ENCODE peak calls at places on chromosomes 4 and X, in seven cellular contexts. U, R, T, X, W, V and E are unnamed samples.

GRCh38 chrX:131277543-131278115 is 11.5 kb downstream of the IGSF1 start:
- DNase-seq in U (no peak), R (peak; percentile 34), T (no peak), X (no peak), W (no peak), V (no peak), E (no peak)

GRCh38 chrX:39477438-39478120 is 620.2 kb downstream of the BCOR start:
- DNase-seq in U (no peak), R (peak; percentile 47), T (no peak), X (peak; percentile 9), W (no peak), V (peak; percentile 35), E (peak; percentile 53)

GRCh38 chr4:10762541-10762940 is 78.0 kb upstream of the CLNK start:
- DNase-seq in U (no peak), R (peak; percentile 47), T (no peak), X (peak; percentile 96), W (peak; percentile 62), V (no peak), E (peak; percentile 23)

GRCh38 chrX:114584434-114584943 is 603 bp downstream of the HTR2C start:
- DNase-seq in U (no peak), R (peak; percentile 79), T (no peak), X (no peak), W (no peak), V (no peak), E (peak; percentile 8)

GRCh38 chr4:120691106-120691505 is 231.4 kb downstream of the PRDM5 start:
- DNase-seq in U (no peak), R (no peak), T (no peak), X (no peak), W (no peak), V (no peak), E (no peak)

GRCh38 chr4:170008376-170008775 is 17.8 kb downstream of the MFAP3L start:
- DNase-seq in U (no peak), R (no peak), T (no peak), X (no peak), W (no peak), V (no peak), E (no peak)

GRCh38 chr4:170721812-170722373 is 632.1 kb upstream of the AADAT start:
- DNase-seq in U (no peak), R (no peak), T (no peak), X (no peak), W (no peak), V (no peak), E (no peak)

GRCh38 chr4:84051728-84052127 is 447.4 kb downstream of the NKX6-1 start:
- DNase-seq in U (no peak), R (peak; percentile 62), T (no peak), X (no peak), W (no peak), V (no peak), E (no peak)

GRCh38 chr4:115219862-115220261 is 106.4 kb upstream of the NDST4 start:
- DNase-seq in U (no peak), R (no peak), T (no peak), X (no peak), W (no peak), V (no peak), E (no peak)

GRCh38 chr4:16125571-16126445 is 42.0 kb upstream of the PROM1 start:
- DNase-seq in U (no peak), R (no peak), T (no peak), X (no peak), W (no peak), V (no peak), E (no peak)

GRCh38 chrX:69123481-69123880 is 41.8 kb downstream of the PJA1 start:
- DNase-seq in U (no peak), R (no peak), T (no peak), X (no peak), W (no peak), V (no peak), E (no peak)

GRCh38 chrX:7889680-7890079 is 37.5 kb downstream of the PNPLA4 start:
- DNase-seq in U (no peak), R (no peak), T (no peak), X (peak; percentile 20), W (no peak), V (no peak), E (no peak)

GRCh38 chr4:112284166-112284565 is 1.5 kb downstream of the TIFA start:
- DNase-seq in U (no peak), R (no peak), T (no peak), X (no peak), W (no peak), V (no peak), E (no peak)

GRCh38 chr4:76809594-76810305 is 88.2 kb downstream of the SOWAHB start:
- DNase-seq in U (no peak), R (no peak), T (no peak), X (no peak), W (no peak), V (no peak), E (no peak)

GRCh38 chr4:159106636-159107035 is 3.8 kb downstream of the RAPGEF2 start:
- DNase-seq in U (no peak), R (no peak), T (no peak), X (no peak), W (no peak), V (no peak), E (no peak)

GRCh38 chrX:316351-317325 is 2.0 kb downstream of the GTPBP6 start:
- DNase-seq in U (no peak), R (no peak), T (no peak), X (no peak), W (no peak), V (peak; percentile 19), E (no peak)

GRCh38 chrX:136453771-136454170 is 34.0 kb upstream of the BRS3 start:
- DNase-seq in U (no peak), R (no peak), T (no peak), X (no peak), W (no peak), V (no peak), E (no peak)

GRCh38 chrX:10175317-10175871 is 18.6 kb downstream of the CLCN4 start:
- DNase-seq in U (no peak), R (no peak), T (peak; percentile 62), X (peak; percentile 75), W (no peak), V (no peak), E (peak; percentile 68)

GRCh38 chrX:52874661-52875060 is 6.8 kb upstream of the XAGE3 start:
- DNase-seq in U (no peak), R (no peak), T (no peak), X (no peak), W (no peak), V (no peak), E (no peak)

GRCh38 chr4:85414972-85415371 is 60.0 kb upstream of the ARHGAP24 start:
- DNase-seq in U (no peak), R (no peak), T (no peak), X (no peak), W (no peak), V (no peak), E (no peak)

GRCh38 chrX:16429391-16429790 is 220.6 kb upstream of the S100G start:
- DNase-seq in U (no peak), R (no peak), T (no peak), X (no peak), W (no peak), V (no peak), E (no peak)
- TF ChIP-seq CTCF in U (no peak), R (no peak), T (no peak), X (no peak), W (no peak), V (no peak), E (no peak)

GRCh38 chr4:155495572-155496293 is 119.0 kb upstream of the MAP9 start:
- DNase-seq in U (no peak), R (no peak), T (no peak), X (no peak), W (no peak), V (no peak), E (no peak)
- H3K4me3 ChIP-seq in U (no peak overlapping the region), R (no peak overlapping the region), T (no peak overlapping the region), X (no peak overlapping the region), W (no peak overlapping the region), V (no peak overlapping the region), E (no peak overlapping the region)

GRCh38 chr4:146637853-146638800 is 566 bp upstream of the POU4F2 start:
- DNase-seq in U (no peak), R (peak; percentile 46), T (no peak), X (no peak), W (no peak), V (no peak), E (peak; percentile 18)

GRCh38 chr4:146638801-146639351 is at the start of gene POU4F2:
- DNase-seq in U (no peak), R (peak; percentile 76), T (no peak), X (no peak), W (no peak), V (no peak), E (peak; percentile 30)

GRCh38 chr4:146633471-146633800 is 5.3 kb upstream of the POU4F2 start:
- DNase-seq in U (no peak), R (no peak), T (no peak), X (no peak), W (no peak), V (no peak), E (no peak)

GRCh38 chr4:146634825-146635224 is 3.9 kb upstream of the POU4F2 start:
- DNase-seq in U (no peak), R (no peak), T (no peak), X (no peak), W (no peak), V (no peak), E (no peak)

GRCh38 chr4:146632770-146633470 is 5.8 kb upstream of the POU4F2 start:
- DNase-seq in U (no peak), R (no peak), T (no peak), X (no peak), W (no peak), V (no peak), E (no peak)
- H3K27me3 ChIP-seq in U (peaks cover 15% of the 10 kb centered on the region), R (peaks cover 100% of the 10 kb centered on the region), T (peaks cover 62% of the 10 kb centered on the region), X (peaks cover 67% of the 10 kb centered on the region), W (peaks cover 35% of the 10 kb centered on the region), V (peaks cover 85% of the 10 kb centered on the region), E (peaks cover 99% of the 10 kb centered on the region)

GRCh38 chr4:6199344-6199921 is 916 bp downstream of the JAKMIP1 start:
- DNase-seq in U (no peak), R (peak; percentile 65), T (no peak), X (no peak), W (no peak), V (no peak), E (peak; percentile 12)

GRCh38 chr4:6200011-6200921 is at the start of gene JAKMIP1:
- DNase-seq in U (peak; percentile 53), R (peak; percentile 91), T (peak; percentile 74), X (peak; percentile 54), W (peak; percentile 10), V (peak; percentile 82), E (peak; percentile 71)

GRCh38 chr4:6197433-6198174 is 2.7 kb downstream of the JAKMIP1 start:
- DNase-seq in U (no peak), R (no peak), T (no peak), X (no peak), W (no peak), V (no peak), E (no peak)

GRCh38 chr4:6198278-6198677 is 2.1 kb downstream of the JAKMIP1 start:
- DNase-seq in U (no peak), R (no peak), T (no peak), X (no peak), W (no peak), V (no peak), E (no peak)

DNA sequence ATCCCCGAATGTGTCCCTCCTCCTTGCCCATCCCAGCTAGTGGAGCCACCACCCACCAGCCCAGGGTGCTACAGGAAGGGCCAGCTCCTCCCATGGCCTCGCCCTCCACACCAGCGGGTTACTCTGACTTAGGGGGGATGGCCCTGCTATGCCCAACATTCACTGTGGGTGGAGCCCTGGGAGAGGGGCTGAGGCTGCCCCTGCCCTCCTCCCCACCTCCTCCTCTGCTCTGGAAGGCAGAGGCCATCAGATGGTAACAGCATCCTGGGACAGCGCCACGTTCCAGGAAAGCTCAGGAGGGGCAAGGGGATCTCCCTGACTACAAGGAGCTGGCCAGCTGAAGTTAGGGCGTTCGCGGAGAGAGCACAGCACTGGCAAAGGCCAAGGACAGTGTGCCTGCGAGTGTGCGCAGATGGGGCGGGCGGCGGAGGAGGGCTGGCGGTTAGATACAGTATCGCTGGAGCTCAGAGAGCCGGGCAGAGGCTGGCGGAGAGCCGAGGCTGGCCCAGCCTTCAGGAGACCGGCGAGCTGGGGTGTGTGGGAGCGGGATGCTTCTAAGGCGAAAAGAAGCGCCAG is 1.5 kb downstream of the JAKMIP1 start:
- DNase-seq in U (no peak), R (peak; percentile 77), T (peak; percentile 19), X (no peak), W (no peak), V (no peak), E (peak; percentile 43)
- TF ChIP-seq CTCF in U (no peak), R (peak; percentile 27), T (no peak), X (no peak), W (no peak), V (no peak), E (no peak)